ENCODE peak calls at places on chromosomes 7 and 10, in six cellular contexts. R is IMR-90, X is H1, B is H9, Q is mesenchymal stem cell, C is trophoblast cell. W is an unnamed sample.

GRCh38 chr10:118952493-118953295 is 76.8 kb upstream of the NANOS1 start:
- DNase-seq in R (no peak), X (no peak), B (peak), Q (no peak), C (no peak), W (no peak)

GRCh38 chr7:47651355-47652317 is 69.7 kb upstream of the TNS3 start:
- DNase-seq in R (peak), X (no peak), B (no peak), Q (peak), C (no peak), W (no peak)

GRCh38 chr10:129814681-129815646 is 149.1 kb downstream of the EBF3 start:
- DNase-seq in R (no peak), X (no peak), B (no peak), Q (no peak), C (no peak), W (no peak)

GRCh38 chr7:41507686-41508268 is 195.1 kb downstream of the INHBA start:
- DNase-seq in R (no peak), X (no peak), B (no peak), Q (peak), C (no peak), W (no peak)

GRCh38 chr10:6053816-6054581 is 8.2 kb downstream of the IL2RA start:
- DNase-seq in R (no peak), X (no peak), B (no peak), Q (no peak), C (no peak), W (no peak)

GRCh38 chr7:105097619-105098018 is 83.6 kb downstream of the KMT2E start:
- DNase-seq in R (peak), X (no peak), B (no peak), Q (peak), C (peak), W (no peak)

GRCh38 chr10:126504761-126505112 is 116.5 kb upstream of the ADAM12 start:
- DNase-seq in R (no peak), X (no peak), B (no peak), Q (no peak), C (peak), W (no peak)

GRCh38 chr10:117420768-117421167 is 45.5 kb upstream of the PDZD8 start:
- DNase-seq in R (no peak), X (no peak), B (no peak), Q (no peak), C (no peak), W (no peak)

GRCh38 chr7:2759736-2760097 is 71.7 kb downstream of the AMZ1 start:
- DNase-seq in R (no peak), X (no peak), B (no peak), Q (no peak), C (no peak), W (no peak)

GRCh38 chr7:128909605-128910568 is 622 bp downstream of the KCP start:
- DNase-seq in R (peak), X (no peak), B (peak), Q (peak), C (no peak), W (no peak)

GRCh38 chr7:151342102-151342646 is 562 bp downstream of the NUB1 start:
- DNase-seq in R (no peak), X (no peak), B (no peak), Q (no peak), C (peak), W (no peak)

GRCh38 chr10:6578221-6579192 is 1.6 kb downstream of the PRKCQ start:
- DNase-seq in R (no peak), X (no peak), B (no peak), Q (no peak), C (no peak), W (no peak)

GRCh38 chr7:21773326-21773725 is 172.4 kb downstream of the CDCA7L start:
- DNase-seq in R (no peak), X (no peak), B (no peak), Q (no peak), C (peak), W (peak)

GRCh38 chr10:10854715-10855114 is 163.0 kb upstream of the CELF2 start:
- DNase-seq in R (no peak), X (no peak), B (no peak), Q (no peak), C (no peak), W (no peak)

GRCh38 chr10:21524526-21525366 is 736 bp downstream of the SKIDA1 start:
- DNase-seq in R (peak), X (no peak), B (no peak), Q (peak), C (peak), W (no peak)

GRCh38 chr7:149172534-149172920 is 22.8 kb upstream of the ZNF282 start:
- DNase-seq in R (no peak), X (no peak), B (no peak), Q (no peak), C (no peak), W (no peak)

GRCh38 chr7:88116395-88116794 is 103.4 kb downstream of the SRI start:
- DNase-seq in R (no peak), X (no peak), B (no peak), Q (no peak), C (no peak), W (peak)

GRCh38 chr10:12707461-12708185 is 293.9 kb downstream of the CCDC3 start:
- DNase-seq in R (peak), X (peak), B (peak), Q (peak), C (peak), W (no peak)

GRCh38 chr10:6089334-6090219 is 743 bp downstream of the RBM17 start:
- DNase-seq in R (no peak), X (no peak), B (peak), Q (peak), C (peak), W (peak)

GRCh38 chr7:125112741-125113309 is 183.2 kb upstream of the POT1 start:
- DNase-seq in R (peak), X (no peak), B (no peak), Q (peak), C (no peak), W (no peak)

GRCh38 chr7:77313876-77314480 is 102.2 kb downstream of the GSAP start:
- DNase-seq in R (no peak), X (no peak), B (no peak), Q (no peak), C (no peak), W (no peak)

GRCh38 chr7:75772081-75773077 is at the start of gene CCL26:
- DNase-seq in R (peak), X (no peak), B (no peak), Q (peak), C (peak), W (no peak)

GRCh38 chr10:21742740-21743412 is 208.8 kb downstream of the MLLT10 start:
- DNase-seq in R (no peak), X (no peak), B (no peak), Q (no peak), C (no peak), W (no peak)

GRCh38 chr10:72564596-72564995 is 61.3 kb downstream of the MICU1 start:
- DNase-seq in R (peak), X (no peak), B (no peak), Q (peak), C (no peak), W (no peak)

GRCh38 chr7:142874409-142874808 is 11.1 kb downstream of the TRPV6 start:
- DNase-seq in R (no peak), X (no peak), B (no peak), Q (no peak), C (no peak), W (no peak)

GRCh38 chr10:76303682-76304316 is 872.4 kb downstream of the LRMDA start:
- DNase-seq in R (peak), X (peak), B (peak), Q (peak), C (peak), W (peak)

GRCh38 chr7:6106140-6106904 is 75.1 kb downstream of the ANKRD61 start:
- DNase-seq in R (peak), X (no peak), B (no peak), Q (peak), C (peak), W (no peak)

GRCh38 chr10:14810969-14811953 is 26.6 kb downstream of the CDNF start:
- DNase-seq in R (no peak), X (no peak), B (peak), Q (no peak), C (no peak), W (no peak)

GRCh38 chr7:98280791-98281756 is at the start of gene BRI3:
- DNase-seq in R (peak), X (peak), B (peak), Q (peak), C (peak), W (peak)

GRCh38 chr10:68106656-68107055 is 2.6 kb upstream of the MYPN start:
- DNase-seq in R (peak), X (no peak), B (no peak), Q (peak), C (no peak), W (no peak)

GRCh38 chr7:2843191-2843685 is 870 bp downstream of the GNA12 start:
- DNase-seq in R (no peak), X (no peak), B (no peak), Q (peak), C (no peak), W (no peak)

GRCh38 chr10:114631678-114632417 is 26.2 kb downstream of the ABLIM1 start:
- DNase-seq in R (no peak), X (no peak), B (peak), Q (peak), C (peak), W (peak)

GRCh38 chr10:133235891-133236321 is 1.7 kb upstream of the VENTX start:
- DNase-seq in R (no peak), X (no peak), B (no peak), Q (no peak), C (no peak), W (no peak)

GRCh38 chr10:133236411-133237240 is 1.0 kb upstream of the VENTX start:
- DNase-seq in R (no peak), X (no peak), B (no peak), Q (no peak), C (no peak), W (no peak)

GRCh38 chr10:133237241-133238065 is at the start of gene VENTX:
- DNase-seq in R (no peak), X (peak), B (peak), Q (no peak), C (no peak), W (no peak)

GRCh38 chr10:133238066-133238804 is 580 bp downstream of the VENTX start:
- DNase-seq in R (no peak), X (no peak), B (no peak), Q (no peak), C (no peak), W (no peak)

GRCh38 chr10:133235265-133235664 is 2.4 kb upstream of the VENTX start:
- DNase-seq in R (no peak), X (no peak), B (no peak), Q (no peak), C (no peak), W (no peak)
- H3K18ac ChIP-seq in R (no peak), X (peak), B (no peak), Q (no peak), C (no peak), W (peak)

GRCh38 chr7:30921951-30922401 is 10.3 kb downstream of the AQP1 start:
- DNase-seq in R (no peak), X (no peak), B (peak), Q (no peak), C (no peak), W (no peak)

GRCh38 chr7:30923774-30924413 is 12.2 kb downstream of the AQP1 start:
- DNase-seq in R (no peak), X (no peak), B (peak), Q (no peak), C (no peak), W (no peak)

GRCh38 chr7:30921540-30921930 is 9.9 kb downstream of the AQP1 start:
- DNase-seq in R (no peak), X (no peak), B (peak), Q (no peak), C (no peak), W (no peak)

GRCh38 chr7:30923009-30923773 is 11.5 kb downstream of the AQP1 start:
- DNase-seq in R (no peak), X (no peak), B (peak), Q (no peak), C (no peak), W (no peak)

DNA sequence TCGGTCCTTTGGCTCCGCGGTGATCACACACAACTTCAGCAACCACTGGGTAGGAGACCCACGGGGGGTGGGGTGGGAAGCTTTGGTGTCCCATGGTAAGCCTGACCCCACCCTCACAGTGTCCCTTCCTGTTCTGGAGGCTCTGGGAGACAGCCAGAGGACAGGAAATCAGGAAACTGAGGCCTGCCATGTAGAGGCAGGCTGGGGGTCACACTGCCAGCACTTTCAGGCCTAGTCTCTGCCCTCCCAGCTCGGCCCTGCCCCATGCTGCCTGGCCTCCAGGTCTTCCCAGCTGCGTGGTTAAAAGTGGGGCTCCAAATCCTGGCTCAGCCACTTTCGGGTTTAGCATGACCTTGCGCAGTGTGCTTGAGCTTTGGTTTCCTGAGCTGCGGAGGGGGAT is 10.9 kb downstream of the AQP1 start:
- DNase-seq in R (no peak), X (no peak), B (peak), Q (no peak), C (no peak), W (no peak)
- H4K91ac ChIP-seq in R (no peak), X (no peak), B (no peak), Q (no peak), C (peak), W (no peak)

DNA sequence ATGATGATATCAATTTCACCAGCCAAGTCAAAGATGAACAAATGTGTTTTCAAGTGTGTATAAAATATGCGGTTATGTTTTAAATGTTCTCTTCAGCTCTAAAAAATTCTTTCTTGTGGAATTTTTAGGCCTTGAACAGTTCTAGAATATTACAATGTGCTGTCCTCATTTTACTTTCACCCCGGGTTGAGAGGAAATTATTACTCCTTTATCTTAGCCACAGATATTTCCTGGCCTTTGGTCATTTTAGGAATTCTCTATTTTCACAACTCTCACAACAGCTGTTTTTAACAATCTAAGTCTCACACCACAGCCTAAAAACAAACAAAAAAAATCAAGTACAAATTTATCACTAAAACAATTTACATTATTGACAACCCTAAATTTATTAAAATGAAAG is 112.2 kb upstream of the HGF start:
- DNase-seq in R (no peak), X (no peak), B (no peak), Q (peak), C (no peak), W (no peak)
- H2AFZ ChIP-seq in R (no peak), X (no peak), B (no peak), Q (no peak), C (no peak), W (no peak)

GRCh38 chr7:74656911-74657691 is 417 bp upstream of the GTF2I start:
- DNase-seq in R (peak), X (peak), B (peak), Q (peak), C (peak), W (peak)
- H3K18ac ChIP-seq in R (peak), X (peak), B (peak), Q (peak), C (peak), W (peak)

DNA sequence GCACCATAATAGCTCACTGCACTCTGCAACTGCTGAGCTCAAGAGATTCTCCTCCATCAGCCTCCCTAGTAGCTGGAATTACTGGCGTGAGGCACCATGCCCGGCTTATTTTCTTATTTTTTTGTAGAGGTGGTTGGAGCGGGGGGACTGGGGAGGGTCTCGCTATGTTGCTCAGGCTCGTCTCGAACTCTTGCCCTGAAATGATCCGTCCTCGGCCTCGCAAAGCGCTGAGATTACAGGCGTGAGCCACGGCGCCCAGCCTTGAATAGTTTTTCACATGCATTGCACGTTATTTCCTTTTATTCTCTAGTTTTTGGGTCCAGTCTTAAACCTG is 526 bp upstream of the LAMTOR4 start:
- DNase-seq in R (no peak), X (no peak), B (no peak), Q (no peak), C (no peak), W (no peak)
- H4K91ac ChIP-seq in R (peak), X (no peak), B (no peak), Q (peak), C (no peak), W (no peak)

DNA sequence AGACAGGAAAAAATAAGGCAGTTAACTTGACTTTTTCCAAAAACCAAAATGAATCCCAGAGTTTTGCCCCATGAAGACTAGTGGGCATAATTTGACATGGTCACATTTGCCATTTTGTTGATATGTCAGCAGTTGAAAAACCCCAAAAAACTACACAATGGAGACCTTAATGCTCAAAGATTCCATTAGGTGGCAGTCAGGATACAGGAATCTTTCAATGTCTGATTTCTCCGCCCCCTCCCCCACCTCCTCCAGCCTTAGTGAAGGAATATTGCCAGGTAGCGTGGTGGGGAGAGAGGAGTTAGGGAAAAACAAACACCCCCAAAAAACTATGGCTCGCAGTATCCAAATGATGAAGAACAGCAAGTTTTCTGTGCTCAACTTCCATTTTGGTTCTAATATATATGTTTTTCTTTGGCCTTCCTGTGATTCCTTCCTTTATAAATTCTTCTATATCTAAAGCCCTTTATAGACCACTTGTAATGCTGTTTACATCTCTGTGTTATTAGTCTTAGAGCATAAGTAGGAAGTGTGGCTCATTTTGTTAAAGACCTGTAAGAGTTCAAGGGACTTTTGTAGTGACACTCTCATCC is 6.7 kb upstream of the SMNDC1 start:
- DNase-seq in R (peak), X (no peak), B (peak), Q (peak), C (peak), W (peak)
- H2AFZ ChIP-seq in R (no peak), X (peak), B (no peak), Q (no peak), C (no peak), W (peak)

GRCh38 chr7:33237034-33237433 is 107.7 kb downstream of the BBS9 start:
- DNase-seq in R (peak), X (no peak), B (no peak), Q (no peak), C (no peak), W (no peak)
- H3K18ac ChIP-seq in R (no peak), X (no peak), B (no peak), Q (no peak), C (no peak), W (no peak)

DNA sequence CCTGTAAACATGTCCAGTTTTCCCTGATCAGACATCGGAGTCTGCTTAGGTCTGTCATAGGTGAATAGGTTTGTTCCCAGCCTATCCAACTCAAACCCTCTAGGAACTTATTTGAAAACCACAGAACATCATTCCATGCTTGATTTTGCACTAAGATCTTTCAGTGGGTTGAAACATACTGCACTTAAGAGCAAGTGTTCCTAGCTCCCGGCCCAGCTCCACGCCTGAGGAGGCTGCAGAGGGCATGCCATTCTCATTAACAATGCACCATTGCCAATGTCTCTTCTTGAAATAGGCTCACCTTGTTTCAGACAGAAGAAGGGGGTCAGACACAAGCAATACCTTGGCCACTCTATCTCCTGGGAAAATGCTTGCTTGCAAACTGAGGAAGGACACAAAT is 78.0 kb upstream of the EGR2 start:
- DNase-seq in R (no peak), X (no peak), B (no peak), Q (no peak), C (no peak), W (no peak)
- H4K91ac ChIP-seq in R (no peak), X (no peak), B (no peak), Q (no peak), C (no peak), W (no peak)

GRCh38 chr7:26507375-26508068 is 215.9 kb downstream of the SNX10 start:
- DNase-seq in R (no peak), X (no peak), B (no peak), Q (no peak), C (no peak), W (no peak)

GRCh38 chr7:26510226-26510957 is 218.7 kb downstream of the SNX10 start:
- DNase-seq in R (no peak), X (no peak), B (no peak), Q (no peak), C (no peak), W (no peak)

GRCh38 chr7:26506196-26506595 is 214.5 kb downstream of the SNX10 start:
- DNase-seq in R (no peak), X (no peak), B (no peak), Q (no peak), C (no peak), W (no peak)

GRCh38 chr7:26508481-26508880 is 216.8 kb downstream of the SNX10 start:
- DNase-seq in R (no peak), X (no peak), B (peak), Q (no peak), C (peak), W (no peak)

DNA sequence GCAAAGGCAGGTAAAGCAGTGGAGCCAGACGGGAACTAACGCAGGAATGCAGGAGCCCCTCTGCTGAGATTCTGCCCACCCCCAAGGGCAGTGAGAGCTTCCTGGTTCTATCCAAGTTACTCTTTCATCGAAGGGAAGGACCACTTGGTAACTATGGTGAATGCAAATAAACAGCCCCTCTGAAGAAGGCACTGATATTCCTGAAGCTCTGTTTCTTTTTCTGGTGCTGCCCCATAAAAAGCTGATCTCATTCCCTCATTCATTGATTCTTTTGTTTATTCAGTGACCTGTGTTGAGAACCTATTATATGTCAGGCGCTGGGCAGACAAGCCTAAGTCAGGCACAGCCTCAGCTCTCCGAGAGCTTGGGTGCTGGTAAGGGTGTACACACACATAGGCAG is 217.3 kb downstream of the SNX10 start:
- DNase-seq in R (no peak), X (no peak), B (peak), Q (no peak), C (no peak), W (no peak)
- H2AFZ ChIP-seq in R (no peak), X (no peak), B (no peak), Q (no peak), C (no peak), W (peak)

W was measured in neuronal stem cell.